ENCODE peak calls at places on chromosomes 12 and 14, in ten cellular contexts. B, N, H, P, K, E, Z, W, O and A are unnamed samples.

GRCh38 chr12:94073441-94074051 is 74.8 kb upstream of the PLXNC1 start:
- DNase-seq in B (no peak), N (no peak), H (no peak), P (no peak), K (peak; percentile 23), E (no peak), Z (no peak), W (peak; percentile 71), O (no peak), A (no peak)

GRCh38 chr14:54695196-54695595 is 128.3 kb downstream of the SAMD4A start:
- DNase-seq in B (no peak), N (no peak), H (no peak), P (no peak), K (no peak), E (no peak), Z (no peak), W (no peak), O (no peak), A (no peak)

GRCh38 chr12:4960547-4960946 is 50.8 kb downstream of the KCNA1 start:
- DNase-seq in B (no peak), N (no peak), H (no peak), P (no peak), K (peak; percentile 7), E (no peak), Z (no peak), W (no peak), O (no peak), A (no peak)

GRCh38 chr14:64698899-64699298 is 5.3 kb upstream of the PLEKHG3 start:
- DNase-seq in B (peak; percentile 72), N (no peak), H (no peak), P (peak; percentile 73), K (no peak), E (peak; percentile 74), Z (peak; percentile 79), W (peak; percentile 29), O (no peak), A (no peak)

GRCh38 chr12:114858388-114859146 is 174.6 kb upstream of the TBX3 start:
- DNase-seq in B (peak; percentile 20), N (no peak), H (no peak), P (no peak), K (no peak), E (no peak), Z (peak; percentile 66), W (no peak), O (no peak), A (no peak)

GRCh38 chr14:51604078-51604477 is 47.6 kb upstream of the FRMD6 start:
- DNase-seq in B (no peak), N (no peak), H (no peak), P (peak; percentile 98), K (no peak), E (no peak), Z (peak; percentile 13), W (no peak), O (no peak), A (no peak)

GRCh38 chr12:12010277-12011031 is 60.3 kb upstream of the BCL2L14 start:
- DNase-seq in B (peak; percentile 54), N (no peak), H (no peak), P (peak; percentile 62), K (peak; percentile 62), E (peak; percentile 18), Z (no peak), W (peak; percentile 82), O (peak; percentile 40), A (peak; percentile 43)

GRCh38 chr12:4011597-4011996 is 138.4 kb upstream of the PARP11 start:
- DNase-seq in B (peak; percentile 58), N (no peak), H (no peak), P (no peak), K (no peak), E (peak; percentile 39), Z (peak; percentile 86), W (no peak), O (no peak), A (no peak)

GRCh38 chr14:55339770-55340169 is 68.5 kb downstream of the FBXO34 start:
- DNase-seq in B (peak; percentile 75), N (no peak), H (no peak), P (no peak), K (no peak), E (no peak), Z (peak; percentile 7), W (no peak), O (no peak), A (no peak)

GRCh38 chr14:30553311-30553989 is 5.5 kb upstream of the G2E3 start:
- DNase-seq in B (peak; percentile 84), N (no peak), H (no peak), P (no peak), K (no peak), E (no peak), Z (no peak), W (no peak), O (no peak), A (peak; percentile 23)

GRCh38 chr14:77549451-77549850 is 50.8 kb upstream of the ISM2 start:
- DNase-seq in B (no peak), N (no peak), H (no peak), P (no peak), K (no peak), E (no peak), Z (no peak), W (no peak), O (no peak), A (no peak)

GRCh38 chr12:19892186-19892585 is 452.9 kb downstream of the AEBP2 start:
- DNase-seq in B (no peak), N (no peak), H (no peak), P (peak; percentile 26), K (no peak), E (no peak), Z (no peak), W (no peak), O (no peak), A (no peak)

GRCh38 chr14:77040995-77041744 is 12.7 kb upstream of the IRF2BPL start:
- DNase-seq in B (peak; percentile 50), N (no peak), H (no peak), P (peak; percentile 33), K (no peak), E (peak; percentile 41), Z (no peak), W (peak; percentile 74), O (no peak), A (no peak)

DNA sequence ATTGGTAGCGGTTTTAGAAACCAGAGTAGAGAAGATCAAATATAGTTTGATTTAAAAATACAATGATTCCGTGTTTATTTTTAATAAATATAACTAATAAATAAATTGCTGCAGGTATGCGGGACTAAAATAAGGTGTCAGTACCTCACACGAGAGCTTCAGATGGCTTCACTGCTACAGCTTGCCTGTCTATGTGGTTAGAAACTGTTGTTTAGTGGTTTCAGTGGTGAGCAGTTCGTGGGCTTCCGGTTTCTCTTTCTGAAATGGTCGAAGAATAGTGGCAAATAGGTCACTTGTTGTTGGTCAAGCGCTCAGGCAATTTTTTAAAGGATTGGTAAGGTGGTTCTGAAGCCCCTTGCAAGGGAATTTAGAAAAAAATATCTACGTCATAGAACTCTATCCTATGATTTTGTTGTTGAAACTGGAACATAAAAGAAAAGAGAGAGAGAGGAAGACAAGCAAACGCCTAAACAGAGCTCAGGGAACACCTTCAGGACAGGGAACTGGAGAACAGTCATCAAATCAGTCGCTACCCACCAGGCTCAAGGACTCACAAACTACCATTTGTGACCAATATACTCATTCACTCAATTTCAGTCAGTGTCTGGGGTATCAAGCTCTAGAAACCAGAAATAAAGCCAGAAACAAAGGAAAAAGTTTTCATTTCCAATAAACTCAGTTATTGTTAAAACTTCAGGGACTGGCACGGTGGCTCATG is 31.3 kb downstream of the GABARAPL1 start:
- DNase-seq in B (no peak), N (no peak), H (no peak), P (no peak), K (no peak), E (no peak), Z (no peak), W (no peak), O (no peak), A (no peak)
- H3K4me3 ChIP-seq in B (no peak overlapping the region), N (no peak overlapping the region), H (no peak overlapping the region), P (no peak overlapping the region), K (no peak overlapping the region), E (no peak overlapping the region), Z (no peak overlapping the region), W (no peak overlapping the region), O (no peak overlapping the region), A (no peak overlapping the region)

DNA sequence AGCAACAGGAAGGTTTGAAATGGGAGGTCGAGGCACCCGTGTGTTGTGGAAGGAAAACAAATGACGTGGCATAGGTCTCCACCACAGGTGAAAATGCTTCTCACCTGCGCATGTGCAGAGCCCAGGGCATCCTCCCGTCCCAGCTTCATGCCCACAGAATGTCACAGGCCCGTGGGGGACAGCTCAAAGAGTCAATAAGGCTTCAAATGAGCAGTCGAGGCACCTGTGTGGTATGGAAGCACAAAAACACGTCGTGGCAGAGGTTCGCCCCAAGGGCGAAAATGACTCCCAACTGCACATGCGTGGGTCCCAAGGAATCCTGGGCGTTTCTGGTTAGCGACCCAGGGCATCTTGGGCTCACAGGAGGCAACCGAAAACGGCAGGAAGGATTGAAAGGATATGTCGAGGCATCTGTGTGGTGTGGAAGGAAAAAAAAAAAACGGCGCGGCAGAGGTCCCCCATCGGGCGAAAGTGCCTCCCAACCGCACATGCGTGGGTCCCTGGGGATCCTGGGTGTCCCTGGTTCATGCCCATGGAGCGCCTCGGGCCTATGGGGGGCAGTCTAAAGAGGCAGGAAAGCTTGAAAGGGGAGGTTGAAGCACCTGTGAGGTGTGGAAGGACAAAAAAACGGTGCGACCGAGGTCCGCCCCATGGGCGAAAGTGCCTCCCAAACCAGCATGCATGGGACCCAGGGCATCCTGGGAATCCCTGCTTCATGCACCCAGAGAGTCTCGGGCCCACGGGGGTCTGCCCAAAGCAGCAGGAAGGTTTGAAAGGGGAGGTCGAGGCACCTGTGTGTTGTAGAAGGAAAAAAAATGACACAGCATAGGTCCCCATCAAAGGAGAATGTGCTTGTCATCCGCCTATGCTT is 578.5 kb downstream of the ALG10 start:
- DNase-seq in B (no peak), N (no peak), H (no peak), P (no peak), K (no peak), E (no peak), Z (no peak), W (no peak), O (no peak), A (no peak)
- H3K4me1 ChIP-seq in B (no peaks in the 10 kb centered on the region), N (no peaks in the 10 kb centered on the region), H (no peaks in the 10 kb centered on the region), P (no peaks in the 10 kb centered on the region), K (no peaks in the 10 kb centered on the region), E (no peaks in the 10 kb centered on the region), Z (no peaks in the 10 kb centered on the region), W (no peaks in the 10 kb centered on the region), O (no peaks in the 10 kb centered on the region), A (no peaks in the 10 kb centered on the region)

DNA sequence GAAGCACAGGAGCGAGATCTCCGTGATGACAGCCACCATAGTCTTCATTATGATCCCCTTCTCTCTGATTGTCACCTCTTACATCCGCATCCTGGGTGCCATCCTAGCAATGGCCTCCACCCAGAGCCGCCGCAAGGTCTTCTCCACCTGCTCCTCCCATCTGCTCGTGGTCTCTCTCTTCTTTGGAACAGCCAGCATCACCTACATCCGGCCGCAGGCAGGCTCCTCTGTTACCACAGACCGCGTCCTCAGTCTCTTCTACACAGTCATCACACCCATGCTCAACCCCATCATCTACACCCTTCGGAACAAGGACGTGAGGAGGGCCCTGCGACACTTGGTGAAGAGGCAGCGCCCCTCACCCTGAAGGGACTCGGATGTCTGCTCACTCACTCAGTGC is 775 bp downstream of the OR10P1 start:
- DNase-seq in B (no peak), N (no peak), H (no peak), P (no peak), K (no peak), E (no peak), Z (no peak), W (no peak), O (no peak), A (no peak)
- H3K9me3 ChIP-seq in B (no peaks in the 10 kb centered on the region), N (no peaks in the 10 kb centered on the region), H (no peaks in the 10 kb centered on the region), P (no peaks in the 10 kb centered on the region), K (no peaks in the 10 kb centered on the region), E (no peaks in the 10 kb centered on the region), Z (no peaks in the 10 kb centered on the region), W (no peaks in the 10 kb centered on the region), O (no peaks in the 10 kb centered on the region), A (no peaks in the 10 kb centered on the region)

GRCh38 chr12:50212071-50212467 is 44.9 kb upstream of the CERS5 start:
- DNase-seq in B (no peak), N (no peak), H (no peak), P (no peak), K (no peak), E (no peak), Z (no peak), W (no peak), O (no peak), A (no peak)
- H3K4me3 ChIP-seq in B (no peak overlapping the region), N (no peak overlapping the region), H (no peak overlapping the region), P (no peak overlapping the region), K (no peak overlapping the region), E (no peak overlapping the region), Z (no peak overlapping the region), W (no peak overlapping the region), O (no peak overlapping the region), A (no peak overlapping the region)